ENCODE peak calls at places on chromosomes 16 and 17, in four cellular contexts. K is cardiac muscle cell, D is body of pancreas, T is Caco-2. N is an unnamed sample.

GRCh38 chr17:77859035-77859360 is 99.5 kb upstream of the TNRC6C start:
- DNase-seq in K (no peak), D (no peak), T (no peak), N (no peak)

GRCh38 chr17:17152385-17152784 is 53.7 kb downstream of the PLD6 start:
- DNase-seq in K (peak; percentile 15), D (no peak), T (no peak), N (no peak)

GRCh38 chr17:75271955-75272847 is 1.2 kb upstream of the MIF4GD start:
- DNase-seq in K (peak; percentile 46), D (peak; percentile 60), T (no peak), N (no peak)

GRCh38 chr17:15952916-15953865 is 8.3 kb downstream of the ADORA2B start:
- DNase-seq in K (no peak), D (no peak), T (no peak), N (no peak)

GRCh38 chr17:68981288-68981687 is 26.1 kb upstream of the ABCA8 start:
- DNase-seq in K (peak; percentile 92), D (peak; percentile 19), T (no peak), N (no peak)

GRCh38 chr16:10622036-10622921 is 41.9 kb upstream of the EMP2 start:
- DNase-seq in K (no peak), D (no peak), T (peak; percentile 94), N (no peak)

GRCh38 chr17:74898376-74898946 is 5.0 kb upstream of the FADS6 start:
- DNase-seq in K (no peak), D (no peak), T (no peak), N (no peak)

GRCh38 chr17:42457107-42457787 is 1.4 kb upstream of the ATP6V0A1 start:
- DNase-seq in K (peak; percentile 25), D (no peak), T (no peak), N (peak; percentile 15)

GRCh38 chr17:76238847-76239537 is 1.3 kb downstream of the RNF157 start:
- DNase-seq in K (no peak), D (no peak), T (no peak), N (no peak)

GRCh38 chr16:81519298-81520150 is 74.9 kb downstream of the CMIP start:
- DNase-seq in K (no peak), D (no peak), T (no peak), N (no peak)

GRCh38 chr17:77475012-77475976 is 334.5 kb downstream of the SEC14L1 start:
- DNase-seq in K (peak; percentile 83), D (no peak), T (no peak), N (no peak)

GRCh38 chr17:32341141-32341856 is 674 bp downstream of the C17orf75 start:
- DNase-seq in K (no peak), D (peak; percentile 55), T (peak; percentile 29), N (no peak)

GRCh38 chr16:19295393-19295792 is 9.9 kb downstream of the CLEC19A start:
- DNase-seq in K (no peak), D (no peak), T (no peak), N (no peak)

GRCh38 chr17:50056217-50056960 is 479 bp downstream of the ITGA3 start:
- DNase-seq in K (peak; percentile 70), D (peak; percentile 84), T (peak; percentile 75), N (peak; percentile 42)

GRCh38 chr16:3819741-3820724 is 60.5 kb downstream of the CREBBP start:
- DNase-seq in K (peak; percentile 96), D (peak; percentile 64), T (no peak), N (peak; percentile 96)

GRCh38 chr16:80317132-80318098 is 223.4 kb upstream of the DYNLRB2 start:
- DNase-seq in K (no peak), D (no peak), T (peak; percentile 26), N (no peak)
- TF ChIP-seq CTCF in K (no peak), D (no peak), T (peak; percentile 21), N (peak; percentile 37)

GRCh38 chr17:4846635-4847390 is 13.7 kb downstream of the MINK1 start:
- DNase-seq in K (no peak), D (no peak), T (no peak), N (no peak)
- TF ChIP-seq CTCF in K (no peak), D (no peak), T (no peak), N (no peak)

GRCh38 chr16:86969716-86970115 is 347.5 kb downstream of the C16orf95 start:
- DNase-seq in K (no peak), D (no peak), T (no peak), N (no peak)
- TF ChIP-seq CTCF in K (no peak), D (no peak), T (no peak), N (no peak)

DNA sequence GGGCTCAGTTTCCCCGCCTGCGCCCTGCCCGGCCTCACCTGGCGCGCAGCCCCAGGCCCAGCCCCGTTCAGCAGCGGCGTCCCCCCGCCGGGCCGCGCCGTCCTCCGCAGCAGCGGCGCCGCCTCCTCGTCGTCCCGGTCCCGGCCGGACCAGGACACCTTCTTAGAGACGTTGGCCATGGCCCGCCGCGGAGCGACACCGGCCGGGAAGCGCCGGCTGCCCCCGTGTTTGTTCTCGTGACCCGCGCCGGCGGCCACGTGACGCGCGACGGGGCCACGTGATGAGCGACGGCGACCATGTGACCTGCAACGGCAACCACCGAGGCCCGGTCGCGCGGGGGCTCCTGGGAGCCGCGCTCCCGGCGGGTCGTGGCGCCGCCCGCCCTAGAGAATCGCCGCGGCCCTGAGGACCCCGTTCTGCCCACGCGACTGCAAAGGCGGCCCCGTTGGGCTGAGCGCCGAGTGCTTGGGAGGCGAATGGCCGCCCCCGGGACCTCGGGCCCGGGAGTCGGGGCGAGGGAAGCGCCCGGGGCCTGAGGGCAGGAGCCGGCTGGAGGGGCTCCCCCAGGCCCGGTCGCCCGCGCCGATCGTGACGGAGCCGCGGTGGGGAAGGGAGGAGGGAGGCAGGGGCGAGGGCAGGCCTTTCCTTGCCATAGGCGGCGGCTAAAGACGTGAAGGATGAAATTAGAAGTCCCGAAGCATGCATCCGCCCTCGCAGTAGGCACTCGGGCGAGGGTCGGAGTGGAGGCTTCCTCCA is at the start of gene CLCN7:
- DNase-seq in K (peak; percentile 91), D (peak; percentile 94), T (peak; percentile 91), N (peak; percentile 50)
- TF ChIP-seq CTCF in K (no peak), D (no peak), T (no peak), N (no peak)

N was measured in LNCaP clone FGC.